ENCODE peak calls at places on chromosomes 12 and 14, in five cellular contexts. Q is SK-N-SH, F is GM12878, W is H1, Z is HCT116. P is an unnamed sample.

GRCh38 chr12:46680506-46680905 is 145.3 kb downstream of the SLC38A4 start:
- DNase-seq in Z (no peak), Q (no peak), F (no peak), W (no peak), P (no peak)

GRCh38 chr12:85798122-85798521 is 38.1 kb downstream of the RASSF9 start:
- DNase-seq in Z (no peak), W (no peak), Q (no peak), F (no peak), P (no peak)

GRCh38 chr14:71103662-71104484 is 196.6 kb downstream of the PCNX1 start:
- DNase-seq in Q (peak), F (peak), W (no peak), Z (peak), P (peak)

GRCh38 chr12:93441111-93441616 is 583 bp downstream of the UBE2N start:
- DNase-seq in W (no peak), F (no peak), Z (no peak), Q (peak), P (no peak)

GRCh38 chr12:22600226-22600625 is 24.7 kb upstream of the ETNK1 start:
- DNase-seq in W (no peak), Q (no peak), F (no peak), Z (no peak), P (no peak)

GRCh38 chr14:100861188-100861936 is 35.4 kb downstream of the MEG3 start:
- DNase-seq in Z (no peak), Q (no peak), W (no peak), F (no peak), P (no peak)

GRCh38 chr12:50283924-50284236 is 560 bp upstream of the LIMA1 start:
- DNase-seq in Q (no peak), Z (no peak), F (peak), W (no peak), P (peak)

GRCh38 chr12:64968989-64969819 is 144.8 kb downstream of the TBC1D30 start:
- DNase-seq in Z (peak), W (no peak), Q (no peak), F (no peak), P (peak)

GRCh38 chr14:21026988-21027315 is 2.1 kb upstream of the NDRG2 start:
- DNase-seq in Q (no peak), Z (no peak), W (no peak), F (no peak), P (no peak)

GRCh38 chr14:24632761-24633160 is 1.2 kb downstream of the GZMB start:
- DNase-seq in Z (no peak), W (no peak), Q (no peak), F (no peak), P (no peak)

GRCh38 chr14:24631749-24632335 is 2.1 kb downstream of the GZMB start:
- DNase-seq in Z (no peak), W (no peak), F (no peak), Q (no peak), P (no peak)

GRCh38 chr14:24633353-24633752 is 637 bp downstream of the GZMB start:
- DNase-seq in Z (no peak), Q (no peak), F (no peak), W (no peak), P (no peak)

GRCh38 chr14:24632336-24632735 is 1.7 kb downstream of the GZMB start:
- DNase-seq in F (no peak), W (no peak), Q (no peak), Z (no peak), P (no peak)

GRCh38 chr14:24634158-24634557 is at the start of gene GZMB:
- DNase-seq in Q (no peak), W (no peak), Z (no peak), F (no peak), P (no peak)
- TF ChIP-seq JUND in Q (no peak), W (no peak), Z (no peak), F (no peak), P (no peak)

DNA sequence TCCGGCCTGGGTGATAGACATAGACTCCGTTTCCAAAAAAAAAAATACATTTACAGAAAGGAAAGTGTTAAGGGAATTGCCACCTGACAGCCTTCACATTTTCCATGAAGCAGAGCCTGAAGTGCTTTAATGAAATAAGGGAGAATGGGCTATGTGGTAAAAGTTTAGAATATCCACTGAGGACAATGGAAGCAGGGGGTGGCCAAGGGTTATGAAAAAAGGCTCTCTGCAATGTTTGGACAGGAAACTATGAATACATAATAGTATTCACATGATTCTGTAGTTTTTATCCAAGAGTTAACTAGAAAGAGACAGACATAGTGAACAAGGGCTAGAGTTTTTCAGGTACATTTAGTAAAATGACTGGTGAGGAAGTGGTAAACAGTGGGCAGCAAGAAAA is 75.3 kb downstream of the COCH start:
- DNase-seq in W (no peak), Z (no peak), F (no peak), Q (no peak), P (no peak)
- TF ChIP-seq JUND in W (no peak), Z (no peak), F (no peak), Q (no peak), P (no peak)

DNA sequence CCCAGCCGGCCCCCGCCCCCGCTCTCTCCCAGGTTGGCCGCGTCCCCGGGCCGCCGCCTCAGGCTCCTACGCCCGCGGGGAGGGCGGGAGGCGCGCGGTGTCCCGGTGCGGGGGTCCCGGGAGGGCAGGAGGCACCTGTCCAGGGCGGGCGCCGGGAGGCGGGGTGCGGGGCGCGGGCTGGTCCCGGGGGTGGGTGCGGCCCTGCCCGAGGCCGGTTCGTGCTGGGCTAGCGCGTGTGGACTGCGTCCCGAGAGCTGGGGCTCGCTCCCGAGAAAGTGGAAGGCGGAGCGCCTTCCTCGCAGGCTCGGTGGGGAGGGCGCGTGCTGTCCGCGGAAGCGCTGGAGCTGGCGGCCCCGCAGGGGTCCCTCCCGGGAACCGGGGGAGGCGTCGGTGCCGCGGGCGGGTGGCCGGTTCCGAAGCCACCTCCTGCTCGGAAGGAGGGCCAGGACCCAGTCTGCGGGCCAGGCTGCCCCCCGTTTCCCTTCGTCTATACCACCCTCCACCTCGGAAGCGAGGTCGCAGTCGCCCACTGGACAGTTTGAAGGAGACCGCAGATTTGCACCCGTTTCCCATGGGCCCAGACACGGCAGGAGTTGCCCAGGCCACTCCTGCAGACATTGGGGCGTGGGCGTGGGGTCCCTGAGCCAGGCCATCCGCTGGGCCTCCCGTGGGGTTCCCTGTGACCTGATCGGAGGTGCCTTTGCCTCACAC is 636 bp downstream of the ZFYVE21 start:
- DNase-seq in Z (no peak), F (no peak), W (no peak), Q (peak), P (peak)
- TF ChIP-seq JUND in Z (no peak), F (no peak), W (no peak), Q (no peak), P (no peak)

GRCh38 chr12:13208533-13209278 is 12.2 kb downstream of the EMP1 start:
- DNase-seq in F (no peak), Z (no peak), Q (peak), W (no peak), P (no peak)

GRCh38 chr12:13211191-13211858 is 14.8 kb downstream of the EMP1 start:
- DNase-seq in W (no peak), F (no peak), Z (no peak), Q (no peak), P (no peak)

GRCh38 chr12:13210543-13211190 is 14.1 kb downstream of the EMP1 start:
- DNase-seq in W (no peak), Q (no peak), F (no peak), Z (no peak), P (no peak)

GRCh38 chr12:13209279-13210021 is 12.9 kb downstream of the EMP1 start:
- DNase-seq in F (no peak), Z (no peak), Q (no peak), W (no peak), P (no peak)

DNA sequence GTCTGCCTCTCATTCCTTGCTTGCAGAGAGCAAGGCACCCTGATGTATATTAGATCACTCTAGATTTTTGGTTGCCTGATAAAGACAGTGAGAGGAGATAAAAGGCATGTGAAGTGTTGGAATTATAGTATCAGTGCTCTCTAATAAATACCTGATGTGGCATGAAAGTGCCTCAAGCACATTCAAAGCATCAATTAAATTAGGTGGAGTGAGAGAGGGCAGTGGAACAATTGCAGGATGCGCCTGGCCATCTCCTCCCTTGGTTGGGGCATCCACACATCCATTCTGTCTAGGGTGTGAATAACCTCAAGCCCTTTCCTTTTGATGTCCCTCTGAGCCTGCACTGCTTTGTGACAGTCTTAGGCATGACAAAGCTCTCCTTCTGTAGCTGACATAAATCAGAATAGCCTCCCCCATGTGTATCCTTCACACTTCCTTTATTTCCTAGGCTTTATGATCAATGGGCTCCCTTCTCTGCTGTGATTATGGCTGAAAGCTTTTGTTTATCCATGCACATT is 13.6 kb downstream of the EMP1 start:
- DNase-seq in Z (no peak), W (no peak), F (no peak), Q (peak), P (no peak)
- TF ChIP-seq JUND in Z (no peak), W (no peak), F (no peak), Q (no peak), P (no peak)

GRCh38 chr14:54776361-54777001 is 126.1 kb downstream of the GCH1 start:
- DNase-seq in Z (no peak), F (peak), Q (peak), W (no peak), P (no peak)
- TF ChIP-seq JUND in Z (no peak), F (no peak), Q (peak), W (no peak), P (no peak)

DNA sequence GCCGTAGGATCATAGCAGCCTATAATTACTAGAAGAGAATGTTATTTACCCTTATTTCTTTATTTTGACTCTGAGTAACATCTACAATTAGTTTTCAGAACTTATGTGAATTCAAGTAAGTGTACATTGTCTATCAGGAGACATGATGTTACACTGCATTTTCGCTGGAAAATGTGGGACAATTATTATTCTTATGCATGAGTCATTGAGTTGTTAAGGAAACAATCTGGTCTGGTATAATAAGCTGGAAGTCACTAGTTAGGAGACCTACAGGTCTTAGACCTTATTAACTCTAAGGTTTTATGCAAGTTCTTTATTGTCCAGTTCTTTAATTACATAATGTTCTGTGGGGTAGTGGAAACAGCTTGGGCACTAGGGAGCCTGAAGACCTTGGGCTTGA is 5.8 kb downstream of the KTN1 start:
- DNase-seq in F (no peak), Z (no peak), Q (no peak), W (no peak), P (no peak)
- TF ChIP-seq JUND in F (no peak), Z (no peak), Q (no peak), W (no peak), P (no peak)

GRCh38 chr12:110844131-110844530 is 2.7 kb upstream of the CCDC63 start:
- DNase-seq in Z (no peak), Q (no peak), W (no peak), F (no peak), P (no peak)

GRCh38 chr12:110848524-110848923 is 1.7 kb downstream of the CCDC63 start:
- DNase-seq in Z (no peak), W (no peak), Q (no peak), F (no peak), P (no peak)

GRCh38 chr12:110849748-110850403 is 3.1 kb downstream of the CCDC63 start:
- DNase-seq in Z (no peak), Q (no peak), W (no peak), F (no peak), P (no peak)

GRCh38 chr12:110844551-110845395 is 2.0 kb upstream of the CCDC63 start:
- DNase-seq in Q (peak), Z (no peak), W (no peak), F (no peak), P (no peak)

DNA sequence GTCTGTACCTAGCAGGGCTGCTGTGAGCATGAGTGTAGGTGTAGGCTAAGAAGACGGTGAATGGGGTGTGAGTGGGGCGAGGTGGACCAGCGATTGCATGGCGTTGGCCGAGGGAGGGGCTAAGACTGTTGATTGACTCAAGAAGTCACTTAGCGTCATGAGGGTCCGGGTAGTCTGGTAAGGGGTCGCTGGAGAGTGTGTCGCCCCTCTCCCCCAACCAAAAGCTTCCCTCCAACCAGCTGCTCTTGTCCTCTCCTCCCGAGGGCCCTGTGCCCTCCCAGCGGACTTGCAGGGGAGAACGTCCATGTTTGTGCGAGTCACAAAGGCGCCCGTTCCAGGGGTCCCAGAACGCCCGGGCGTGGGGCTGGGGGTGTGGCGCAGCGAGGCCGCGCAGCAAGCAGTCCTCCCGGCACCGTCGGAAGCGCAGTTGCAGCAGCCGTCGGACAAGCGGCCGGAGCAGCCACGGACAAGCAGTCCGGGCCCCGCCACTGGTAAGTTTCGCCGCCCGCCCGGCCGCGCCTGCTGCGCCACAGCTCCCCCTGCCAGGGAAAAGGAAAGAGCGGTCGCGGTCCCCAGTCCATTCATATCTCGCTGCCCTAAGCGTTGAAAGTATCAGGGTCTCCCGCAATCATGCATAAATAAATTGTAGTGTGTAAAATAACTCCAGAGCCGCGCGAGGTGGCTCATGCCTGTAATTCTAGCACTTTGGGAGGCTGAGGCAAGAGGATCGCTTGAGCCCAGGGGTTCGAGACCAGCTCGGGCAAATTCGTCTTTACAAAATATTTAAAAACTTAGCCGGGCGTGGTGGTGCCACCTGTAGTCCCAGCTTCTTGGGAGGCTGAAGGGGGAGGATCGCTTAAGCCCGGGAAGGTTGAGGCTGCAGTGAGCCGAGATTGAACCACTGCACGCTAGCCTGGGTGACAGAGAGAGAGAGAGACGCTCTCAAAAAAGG is at the start of gene CCDC63:
- DNase-seq in Q (peak), W (peak), F (no peak), Z (peak), P (no peak)
- TF ChIP-seq JUND in Q (no peak), W (no peak), F (no peak), Z (no peak), P (no peak)

DNA sequence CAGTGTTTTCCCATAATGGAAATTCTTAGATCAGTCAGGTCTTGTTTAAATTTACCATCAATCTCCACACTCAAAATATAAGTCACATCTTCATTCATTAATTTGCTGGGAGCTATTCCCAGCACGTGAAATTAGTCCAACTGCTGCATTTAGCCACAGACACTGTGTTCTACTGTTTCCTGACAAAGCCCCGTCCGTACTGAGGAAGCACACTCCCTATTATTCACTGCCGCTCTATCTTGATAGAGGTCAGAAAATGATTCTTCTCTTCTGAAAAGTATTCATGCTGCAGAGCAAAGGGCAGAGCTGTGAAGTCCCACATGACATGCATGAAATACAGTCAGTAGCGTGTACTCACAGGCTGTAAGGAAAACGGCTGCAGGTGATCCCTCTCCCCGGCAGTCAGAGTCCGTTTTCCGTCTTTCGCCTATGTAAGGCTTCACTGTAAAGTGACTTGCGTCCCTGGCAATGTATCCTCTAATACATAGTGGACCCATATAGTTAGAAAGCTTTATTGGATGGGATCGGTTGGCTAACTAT is 302.5 kb upstream of the FKBP4 start:
- DNase-seq in W (no peak), Q (no peak), F (no peak), Z (no peak), P (no peak)
- TF ChIP-seq JUND in W (no peak), Q (no peak), F (no peak), Z (no peak), P (no peak)

GRCh38 chr12:67193705-67194104 is 75.5 kb upstream of the CAND1 start:
- DNase-seq in W (no peak), F (no peak), Q (no peak), Z (no peak), P (peak)
- TF ChIP-seq JUND in W (no peak), F (no peak), Q (no peak), Z (no peak), P (no peak)

P was measured in T47D.